ENCODE peak calls at places on chromosome 11, in eight cellular contexts. Z is astrocyte of the spinal cord, P is heart right ventricle, X is HTR-8/SVneo, O is activated T-cell treated with anti-CD3 and anti-CD28 coated beads for 24 hours, G is ureter, Y is K562, R is NCI-H1417. S is an unnamed sample.

GRCh38 chr11:11584446-11584810 is 37.4 kb downstream of the GALNT18 start:
- DNase-seq in Z (peak), P (no peak), X (peak), O (no peak), G (no peak), Y (no peak), R (no peak), S (no peak)

GRCh38 chr11:112016088-112016764 is 9.0 kb upstream of the DLAT start:
- DNase-seq in Z (peak), P (no peak), X (no peak), O (no peak), G (no peak), Y (no peak), R (no peak), S (no peak)

GRCh38 chr11:128432926-128433325 is 154.4 kb downstream of the ETS1 start:
- DNase-seq in Z (no peak), P (no peak), X (no peak), O (no peak), G (no peak), Y (no peak), R (no peak), S (no peak)

GRCh38 chr11:27626269-27626937 is 73.9 kb downstream of the BDNF start:
- DNase-seq in Z (no peak), P (no peak), X (no peak), O (no peak), G (no peak), Y (no peak), R (no peak), S (no peak)

GRCh38 chr11:2272241-2272945 is 2.0 kb upstream of the ASCL2 start:
- DNase-seq in Z (no peak), P (no peak), X (no peak), O (no peak), G (no peak), Y (no peak), R (no peak), S (peak)

GRCh38 chr11:76885390-76886097 is 24.8 kb downstream of the ACER3 start:
- DNase-seq in Z (peak), P (no peak), X (peak), O (no peak), G (no peak), Y (no peak), R (no peak), S (no peak)

GRCh38 chr11:61273151-61274078 is 21.7 kb downstream of the VWCE start:
- DNase-seq in Z (no peak), P (no peak), X (no peak), O (no peak), G (no peak), Y (no peak), R (no peak), S (no peak)

GRCh38 chr11:61347916-61348461 is 13.7 kb downstream of the CYB561A3 start:
- DNase-seq in Z (peak), P (no peak), X (no peak), O (no peak), G (no peak), Y (no peak), R (no peak), S (no peak)

GRCh38 chr11:127485541-127485940 is 485.0 kb upstream of the KIRREL3 start:
- DNase-seq in Z (peak), P (no peak), X (no peak), O (no peak), G (no peak), Y (no peak), R (no peak), S (no peak)

GRCh38 chr11:128468106-128468505 is 119.3 kb downstream of the ETS1 start:
- DNase-seq in Z (no peak), P (no peak), X (no peak), O (no peak), G (no peak), Y (no peak), R (no peak), S (no peak)

GRCh38 chr11:92890836-92891235 is 78.6 kb upstream of the MTNR1B start:
- DNase-seq in Z (no peak), P (no peak), X (no peak), O (no peak), G (no peak), Y (no peak), R (no peak), S (no peak)

GRCh38 chr11:131914299-131914902 is 544.0 kb downstream of the NTM start:
- DNase-seq in Z (peak), P (no peak), X (peak), O (no peak), G (no peak), Y (no peak), R (no peak), S (no peak)

GRCh38 chr11:19193916-19194315 is 7.9 kb downstream of the CSRP3 start:
- DNase-seq in Z (no peak), P (no peak), X (no peak), O (no peak), G (no peak), Y (no peak), R (no peak), S (no peak)

GRCh38 chr11:46711288-46711687 is 7.7 kb upstream of the F2 start:
- DNase-seq in Z (peak), P (no peak), X (no peak), O (no peak), G (no peak), Y (no peak), R (no peak), S (no peak)

GRCh38 chr11:66288138-66288865 is 641 bp downstream of the YIF1A start:
- DNase-seq in Z (peak), P (no peak), X (no peak), O (no peak), G (no peak), Y (no peak), R (no peak), S (no peak)

GRCh38 chr11:76603202-76603601 is 67.3 kb downstream of the LRRC32 start:
- DNase-seq in Z (no peak), P (no peak), X (no peak), O (no peak), G (no peak), Y (no peak), R (no peak), S (no peak)

GRCh38 chr11:45394294-45395085 is 108.3 kb upstream of the SYT13 start:
- DNase-seq in Z (no peak), P (no peak), X (no peak), O (no peak), G (no peak), Y (no peak), R (no peak), S (no peak)

GRCh38 chr11:43832536-43832935 is 48.1 kb upstream of the ALKBH3 start:
- DNase-seq in Z (no peak), P (no peak), X (no peak), O (no peak), G (no peak), Y (no peak), R (no peak), S (no peak)

GRCh38 chr11:64778223-64778472 is 194 bp downstream of the SF1 start:
- DNase-seq in Z (no peak), P (no peak), X (no peak), O (no peak), G (no peak), Y (peak), R (no peak), S (no peak)

GRCh38 chr11:77677138-77677537 is 39.5 kb upstream of the CLNS1A start:
- DNase-seq in Z (no peak), P (no peak), X (no peak), O (no peak), G (no peak), Y (no peak), R (no peak), S (no peak)

GRCh38 chr11:74870485-74870884 is 78.4 kb downstream of the XRRA1 start:
- DNase-seq in Z (peak), P (no peak), X (peak), O (no peak), G (no peak), Y (peak), R (no peak), S (no peak)

GRCh38 chr11:70502677-70503076 is 104.3 kb downstream of the CTTN start:
- DNase-seq in Z (no peak), P (no peak), X (no peak), O (no peak), G (no peak), Y (no peak), R (peak), S (no peak)

GRCh38 chr11:74849525-74850391 is 99.1 kb downstream of the XRRA1 start:
- DNase-seq in Z (peak), P (no peak), X (peak), O (no peak), G (no peak), Y (no peak), R (no peak), S (no peak)

GRCh38 chr11:67368621-67369020 is 4.8 kb downstream of the CLCF1 start:
- DNase-seq in Z (no peak), P (no peak), X (no peak), O (no peak), G (no peak), Y (no peak), R (no peak), S (no peak)

GRCh38 chr11:71323876-71324526 is 71.6 kb upstream of the SHANK2 start:
- DNase-seq in Z (no peak), P (no peak), X (no peak), O (no peak), G (no peak), Y (no peak), R (no peak), S (no peak)

S was measured in left colon.